ENCODE peak calls at places on chromosomes 13 and 19, in four cellular contexts. G is right lobe of liver, H is ovary, F is IMR-90. S is an unnamed sample.
A peak's percentile ranks its signal among the peaks of the same experiment; 100 is the strongest.

GRCh38 chr13:71621152-71622124 is 245.6 kb downstream of the DACH1 start:
- DNase-seq in G (no peak), H (no peak), F (no peak), S (no peak)

GRCh38 chr13:113002206-113002821 is 33.3 kb downstream of the MCF2L start:
- DNase-seq in G (no peak), H (no peak), F (no peak), S (no peak)

GRCh38 chr19:3039641-3040077 is 10.6 kb upstream of the TLE2 start:
- DNase-seq in G (no peak), H (no peak), F (no peak), S (no peak)

GRCh38 chr13:34640179-34640929 is 301.7 kb upstream of the NBEA start:
- DNase-seq in G (no peak), H (no peak), F (no peak), S (no peak)

GRCh38 chr13:99408703-99409000 is 92.6 kb upstream of the TM9SF2 start:
- DNase-seq in G (no peak), H (no peak), F (no peak), S (no peak)

GRCh38 chr13:113918981-113919646 is 54.8 kb downstream of the C13orf46 start:
- DNase-seq in G (no peak), H (no peak), F (no peak), S (no peak)

GRCh38 chr19:33670398-33670797 is 48.6 kb downstream of the CHST8 start:
- DNase-seq in G (no peak), H (no peak), F (no peak), S (no peak)

GRCh38 chr13:113765241-113765910 is 6.3 kb downstream of the TMEM255B start:
- DNase-seq in G (no peak), H (no peak), F (no peak), S (peak; percentile 28)

GRCh38 chr13:108185218-108185617 is 30.1 kb downstream of the LIG4 start:
- DNase-seq in G (no peak), H (no peak), F (no peak), S (no peak)

GRCh38 chr19:44803442-44804428 is 5.2 kb upstream of the BCAM start:
- DNase-seq in G (no peak), H (no peak), F (no peak), S (no peak)

DNA sequence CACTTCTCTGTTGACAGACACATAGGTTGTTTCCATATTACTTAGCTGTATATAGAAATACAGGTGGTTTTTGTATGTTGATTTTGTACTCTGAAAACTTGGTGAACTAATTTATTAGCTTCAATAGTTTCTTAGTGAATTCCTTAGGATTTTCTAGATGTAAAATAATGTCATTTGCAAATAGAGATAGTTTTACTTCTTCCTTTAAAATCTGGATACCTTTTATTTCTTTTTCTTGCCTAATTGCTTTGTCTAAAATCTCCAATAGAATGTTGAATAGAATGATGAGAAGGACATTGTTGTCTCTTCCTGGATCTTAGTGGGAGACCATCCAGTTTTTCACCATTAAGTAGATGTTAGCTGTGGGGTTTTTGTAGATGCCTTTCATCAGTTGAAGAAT is 18.7 kb downstream of the RB1 start:
- DNase-seq in G (no peak), H (no peak), F (no peak), S (no peak)
- TF ChIP-seq POLR2A in G (no peak), H (no peak), F (no peak), S (no peak)

GRCh38 chr19:512548-513365 is 5.5 kb downstream of the TPGS1 start:
- DNase-seq in G (no peak), H (no peak), F (no peak), S (no peak)

GRCh38 chr19:510606-511100 is 3.4 kb downstream of the TPGS1 start:
- DNase-seq in G (peak; percentile 80), H (no peak), F (peak; percentile 81), S (peak; percentile 88)

GRCh38 chr19:513368-514165 is 6.3 kb downstream of the TPGS1 start:
- DNase-seq in G (no peak), H (no peak), F (no peak), S (no peak)

GRCh38 chr19:508204-509150 is 1.2 kb downstream of the TPGS1 start:
- DNase-seq in G (no peak), H (peak; percentile 50), F (no peak), S (peak; percentile 66)

GRCh38 chr19:511101-511841 is 4.0 kb downstream of the TPGS1 start:
- DNase-seq in G (no peak), H (no peak), F (peak; percentile 36), S (peak; percentile 86)
- H3K4me3 ChIP-seq in G (no peak overlapping the region), H (no peak overlapping the region), F (no peak overlapping the region), S (peak overlapping the region; percentile 19)

GRCh38 chr19:38769635-38770211 is 3.6 kb downstream of the LGALS7 start:
- DNase-seq in G (peak; percentile 88), H (peak; percentile 75), F (peak; percentile 38), S (peak; percentile 93)
- TF ChIP-seq POLR2A in G (no peak), H (no peak), F (no peak), S (no peak)

GRCh38 chr19:18161691-18162039 is 8.7 kb downstream of the PIK3R2 start:
- DNase-seq in G (no peak), H (no peak), F (no peak), S (no peak)
- H3K4me3 ChIP-seq in G (no peak overlapping the region), H (peak overlapping the region; percentile 37), F (no peak overlapping the region), S (peak overlapping the region; percentile 50)

DNA sequence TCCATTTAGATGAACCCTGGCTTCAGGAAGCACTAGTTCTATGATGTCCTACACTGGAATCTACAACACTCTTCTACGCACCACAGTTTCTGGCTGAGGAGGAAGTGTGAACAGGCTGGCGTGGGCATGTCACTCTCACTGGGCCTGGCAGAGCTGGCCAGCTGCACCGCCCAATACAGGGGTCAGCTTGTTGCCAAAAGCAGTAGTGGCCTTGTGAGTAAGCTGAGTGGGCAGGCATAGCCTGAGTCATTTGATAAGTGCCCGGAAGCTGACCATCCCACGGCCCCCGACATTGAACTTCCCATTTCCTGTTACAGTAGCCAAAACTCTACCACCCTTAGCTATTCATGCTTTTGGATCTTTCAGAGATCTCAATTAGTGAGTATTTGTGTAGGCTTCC is 240.9 kb upstream of the SERP2 start:
- DNase-seq in G (peak; percentile 66), H (no peak), F (peak; percentile 71), S (peak; percentile 74)
- TF ChIP-seq POLR2A in G (no peak), H (no peak), F (no peak), S (no peak)

GRCh38 chr13:50357136-50357535 is 341.9 kb downstream of the KCNRG start:
- DNase-seq in G (no peak), H (no peak), F (no peak), S (no peak)

GRCh38 chr13:50355797-50356196 is 340.6 kb downstream of the KCNRG start:
- DNase-seq in G (no peak), H (no peak), F (no peak), S (no peak)

GRCh38 chr13:50348402-50348801 is 333.2 kb downstream of the KCNRG start:
- DNase-seq in G (no peak), H (no peak), F (no peak), S (no peak)

GRCh38 chr13:50353651-50354415 is 338.6 kb downstream of the KCNRG start:
- DNase-seq in G (no peak), H (no peak), F (peak; percentile 62), S (no peak)

GRCh38 chr13:50352720-50353491 is 337.7 kb downstream of the KCNRG start:
- DNase-seq in G (no peak), H (no peak), F (no peak), S (no peak)
- H3K4me3 ChIP-seq in G (no peak overlapping the region), H (no peak overlapping the region), F (no peak overlapping the region), S (no peak overlapping the region)

GRCh38 chr19:12890787-12891552 is at the start of gene GCDH:
- DNase-seq in G (peak; percentile 95), H (peak; percentile 94), F (peak; percentile 98), S (peak; percentile 100)
- TF ChIP-seq POLR2A in G (peak; percentile 81), H (peak; percentile 58), F (no peak), S (peak; percentile 66)

GRCh38 chr19:50416815-50417137 is 2.0 kb upstream of the SPIB start:
- DNase-seq in G (no peak), H (no peak), F (no peak), S (no peak)

GRCh38 chr19:50414850-50415660 is 3.7 kb upstream of the SPIB start:
- DNase-seq in G (peak; percentile 77), H (peak; percentile 79), F (peak; percentile 54), S (peak; percentile 86)

GRCh38 chr19:50415661-50416033 is 3.1 kb upstream of the SPIB start:
- DNase-seq in G (peak; percentile 54), H (no peak), F (no peak), S (no peak)

GRCh38 chr19:50417138-50417849 is 1.4 kb upstream of the SPIB start:
- DNase-seq in G (no peak), H (no peak), F (no peak), S (no peak)

GRCh38 chr19:50416034-50416814 is 2.5 kb upstream of the SPIB start:
- DNase-seq in G (no peak), H (no peak), F (no peak), S (no peak)
- H3K4me3 ChIP-seq in G (no peak overlapping the region), H (no peak overlapping the region), F (no peak overlapping the region), S (no peak overlapping the region)

DNA sequence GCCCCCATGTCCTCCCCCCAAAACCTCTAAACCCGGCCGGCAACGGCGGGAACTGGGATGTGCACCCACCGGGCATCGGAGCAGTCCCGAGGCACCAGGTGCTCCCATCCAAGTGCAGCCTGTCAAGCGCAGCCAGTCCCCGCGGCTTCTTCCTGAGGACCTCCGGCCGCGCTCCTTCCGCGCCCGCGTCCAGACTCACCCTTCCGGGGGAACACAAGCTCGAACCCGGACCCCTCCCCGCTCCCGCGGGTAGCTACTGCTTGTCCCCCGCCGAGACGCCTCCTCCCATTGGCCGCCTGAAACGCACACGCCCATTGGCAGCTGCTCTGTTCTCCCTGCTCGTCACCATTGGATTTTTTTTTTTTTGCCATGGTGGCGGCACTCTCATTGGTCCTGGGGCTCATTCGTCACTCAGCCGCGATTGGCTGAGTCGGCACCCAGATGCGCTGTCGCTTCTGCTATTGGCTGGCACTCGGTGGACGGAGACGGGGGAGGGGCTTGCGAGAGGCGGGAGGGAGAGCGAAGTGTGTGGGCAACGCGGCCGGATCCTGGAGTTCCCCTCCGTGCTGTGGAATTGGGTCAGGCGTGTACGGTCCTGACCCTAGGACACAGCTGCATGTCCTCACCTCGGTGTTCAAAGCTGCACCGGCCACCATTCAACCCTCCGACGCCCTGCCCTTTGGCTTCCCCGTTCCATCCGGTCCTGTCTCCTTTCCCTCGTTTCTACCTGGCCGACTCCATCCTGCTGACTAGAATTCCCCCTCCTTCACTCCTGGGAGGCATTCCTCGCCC is at the start of gene TYK2:
- DNase-seq in G (peak; percentile 98), H (peak; percentile 97), F (peak; percentile 98), S (peak; percentile 98)
- TF ChIP-seq POLR2A in G (peak; percentile 68), H (peak; percentile 35), F (no peak), S (peak; percentile 51)

S was measured in sigmoid colon.